ENCODE peak calls at places on chromosome 11, in eight cellular contexts. T is transverse colon, U is stomach, E is A549, S is sigmoid colon, Q is upper lobe of left lung, P is suprapubic skin, V is SK-N-SH. D is an unnamed sample.

GRCh38 chr11:71285111-71285510 is 32.7 kb upstream of the SHANK2 start:
- DNase-seq in S (peak; percentile 40), E (no peak), U (peak; percentile 15), V (no peak), Q (no peak), P (no peak), T (no peak), D (no peak)

GRCh38 chr11:16769386-16769785 is 30.9 kb downstream of the C11orf58 start:
- DNase-seq in P (no peak), S (no peak), T (no peak), Q (no peak), U (no peak), V (peak; percentile 1), E (no peak), D (no peak)

GRCh38 chr11:69888671-69889076 is 69.5 kb upstream of the FGF3 start:
- DNase-seq in V (peak; percentile 90), Q (no peak), P (no peak), S (no peak), U (peak; percentile 77), T (peak; percentile 84), E (peak; percentile 68), D (peak; percentile 31)

GRCh38 chr11:76824083-76824939 is 36.4 kb upstream of the ACER3 start:
- DNase-seq in S (no peak), U (no peak), E (peak; percentile 65), T (no peak), P (no peak), V (no peak), Q (no peak), D (no peak)

GRCh38 chr11:2298795-2299747 is 2.6 kb downstream of the C11orf21 start:
- DNase-seq in P (peak; percentile 58), U (peak; percentile 48), E (peak; percentile 59), S (no peak), V (peak; percentile 62), T (peak; percentile 44), Q (peak; percentile 65), D (no peak)

GRCh38 chr11:85279267-85279666 is 347.9 kb downstream of the DLG2 start:
- DNase-seq in P (no peak), T (no peak), V (no peak), E (no peak), Q (no peak), S (no peak), U (no peak), D (no peak)

GRCh38 chr11:130802567-130802966 is 113.7 kb downstream of the SNX19 start:
- DNase-seq in E (no peak), U (no peak), P (no peak), T (no peak), Q (no peak), V (no peak), S (no peak), D (no peak)

GRCh38 chr11:26134481-26135355 is 197.2 kb upstream of the ANO3 start:
- DNase-seq in S (no peak), U (no peak), V (peak; percentile 9), T (no peak), Q (no peak), E (peak; percentile 14), P (no peak), D (no peak)

GRCh38 chr11:65314501-65315203 is at the start of gene CDC42EP2:
- DNase-seq in T (peak; percentile 92), U (peak; percentile 91), V (peak; percentile 97), E (peak; percentile 84), P (peak; percentile 91), Q (peak; percentile 98), S (peak; percentile 94), D (peak; percentile 94)

GRCh38 chr11:114297806-114298700 is 1.9 kb downstream of the NNMT start:
- DNase-seq in T (no peak), V (no peak), P (no peak), Q (no peak), S (no peak), U (no peak), E (no peak), D (no peak)

GRCh38 chr11:2668876-2669275 is 30.9 kb downstream of the KCNQ1OT1 start:
- DNase-seq in T (no peak), E (no peak), S (no peak), V (no peak), U (peak; percentile 13), Q (no peak), P (peak; percentile 25), D (no peak)

GRCh38 chr11:66267379-66268209 is 845 bp upstream of the RAB1B start:
- DNase-seq in T (peak; percentile 92), E (peak; percentile 85), V (peak; percentile 96), S (peak; percentile 96), U (peak; percentile 89), Q (peak; percentile 98), P (peak; percentile 93), D (peak; percentile 93)

GRCh38 chr11:106568632-106569031 is 449.6 kb downstream of the GUCY1A2 start:
- DNase-seq in S (no peak), U (no peak), E (no peak), P (no peak), V (no peak), T (no peak), Q (no peak), D (no peak)

GRCh38 chr11:123616505-123617198 is 37.8 kb downstream of the SCN3B start:
- DNase-seq in P (no peak), U (no peak), T (peak; percentile 13), E (no peak), V (peak; percentile 67), Q (peak; percentile 40), S (peak; percentile 85), D (peak; percentile 71)
- TF ChIP-seq EP300 in P (no peak), U (peak; percentile 59), T (no peak), E (no peak), V (peak; percentile 43), Q (no peak), S (no peak), D (no peak)

GRCh38 chr11:89625171-89625570 is 84.9 kb upstream of the TRIM77 start:
- DNase-seq in E (no peak), S (no peak), V (no peak), U (no peak), Q (no peak), P (no peak), T (no peak), D (no peak)
- H3K4me3 ChIP-seq in E (no peak overlapping the region), S (no peak overlapping the region), V (no peak overlapping the region), U (no peak overlapping the region), Q (no peak overlapping the region), P (no peak overlapping the region), T (no peak overlapping the region), D (no peak overlapping the region)

DNA sequence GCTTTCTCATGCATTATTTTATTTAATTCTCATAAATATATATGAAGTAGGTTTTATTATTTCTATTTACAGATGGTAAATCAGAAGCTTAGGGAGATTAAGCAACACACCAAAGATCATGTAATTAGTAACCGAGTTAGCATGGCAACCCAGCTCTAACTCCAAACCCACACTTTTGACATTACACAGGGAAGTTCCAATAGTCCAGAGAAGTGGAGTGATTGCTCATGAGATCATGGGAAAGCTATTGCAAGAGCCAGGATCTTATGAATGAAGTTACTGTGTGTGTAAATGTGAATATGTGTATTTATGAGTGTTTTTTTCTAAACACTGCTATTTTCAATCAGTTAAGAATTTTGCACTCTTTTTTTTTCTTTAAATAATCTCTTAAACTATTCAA is 225.8 kb upstream of the KIRREL3 start:
- DNase-seq in E (no peak), T (no peak), U (no peak), P (no peak), Q (no peak), V (no peak), S (no peak), D (no peak)
- TF ChIP-seq EP300 in E (no peak), T (no peak), U (no peak), P (no peak), Q (no peak), V (no peak), S (no peak), D (no peak)

GRCh38 chr11:10076458-10077141 is 217.4 kb downstream of the SBF2 start:
- DNase-seq in T (peak; percentile 25), P (no peak), S (peak; percentile 78), V (no peak), U (peak; percentile 47), E (peak; percentile 48), Q (no peak), D (peak; percentile 76)
- H3K4me3 ChIP-seq in T (no peak overlapping the region), P (no peak overlapping the region), S (no peak overlapping the region), V (no peak overlapping the region), U (no peak overlapping the region), E (no peak overlapping the region), Q (no peak overlapping the region), D (no peak overlapping the region)

GRCh38 chr11:67646535-67647336 is 3.8 kb downstream of the ACY3 start:
- DNase-seq in V (no peak), Q (peak; percentile 85), S (no peak), P (no peak), E (no peak), T (peak; percentile 79), U (no peak), D (no peak)
- TF ChIP-seq EP300 in V (no peak), Q (no peak), S (no peak), P (no peak), E (no peak), T (no peak), U (no peak), D (no peak)

GRCh38 chr11:126408496-126408895 is 53.0 kb downstream of the ST3GAL4 start:
- DNase-seq in T (no peak), Q (no peak), E (no peak), P (no peak), V (no peak), U (no peak), S (no peak), D (no peak)
- H3K4me3 ChIP-seq in T (no peak overlapping the region), Q (no peak overlapping the region), E (no peak overlapping the region), P (no peak overlapping the region), V (no peak overlapping the region), U (no peak overlapping the region), S (no peak overlapping the region), D (no peak overlapping the region)